ENCODE peak calls at places on chromosomes 13 and 19, in ten cellular contexts. One of them, this sample, is unnamed.

GRCh38 chr19:24069907-24070657 is 16.9 kb upstream of the ZNF254 start:
- DNase-seq in CD8-positive, alpha-beta memory T cell: no peak
- DNase-seq in psoas muscle: no peak
- DNase-seq in hepatocyte: no peak
- DNase-seq in substantia nigra: no peak
- DNase-seq in HCT116: no peak
- DNase-seq in tibial nerve: no peak
- DNase-seq in body of pancreas: no peak
- DNase-seq in fibroblast of lung: peak
- DNase-seq in mammary epithelial cell: peak
- DNase-seq in this sample: no peak

GRCh38 chr13:109968876-109969577 is 182.6 kb upstream of the IRS2 start:
- DNase-seq in CD8-positive, alpha-beta memory T cell: no peak
- DNase-seq in psoas muscle: no peak
- DNase-seq in hepatocyte: no peak
- DNase-seq in substantia nigra: no peak
- DNase-seq in HCT116: no peak
- DNase-seq in tibial nerve: no peak
- DNase-seq in body of pancreas: no peak
- DNase-seq in fibroblast of lung: no peak
- DNase-seq in mammary epithelial cell: no peak
- DNase-seq in this sample: no peak

GRCh38 chr19:1445932-1446712 is 3.8 kb upstream of the APC2 start:
- DNase-seq in CD8-positive, alpha-beta memory T cell: no peak
- DNase-seq in psoas muscle: no peak
- DNase-seq in hepatocyte: peak
- DNase-seq in substantia nigra: peak
- DNase-seq in HCT116: no peak
- DNase-seq in tibial nerve: no peak
- DNase-seq in body of pancreas: no peak
- DNase-seq in fibroblast of lung: no peak
- DNase-seq in mammary epithelial cell: no peak
- DNase-seq in this sample: no peak

GRCh38 chr19:17582613-17583012 is 27.2 kb downstream of the COLGALT1 start:
- DNase-seq in CD8-positive, alpha-beta memory T cell: no peak
- DNase-seq in psoas muscle: no peak
- DNase-seq in hepatocyte: no peak
- DNase-seq in substantia nigra: no peak
- DNase-seq in HCT116: no peak
- DNase-seq in tibial nerve: no peak
- DNase-seq in body of pancreas: no peak
- DNase-seq in fibroblast of lung: no peak
- DNase-seq in mammary epithelial cell: no peak
- DNase-seq in this sample: no peak

GRCh38 chr13:40130871-40131636 is 475.6 kb downstream of the COG6 start:
- DNase-seq in CD8-positive, alpha-beta memory T cell: no peak
- DNase-seq in psoas muscle: no peak
- DNase-seq in hepatocyte: peak
- DNase-seq in substantia nigra: no peak
- DNase-seq in HCT116: peak
- DNase-seq in tibial nerve: no peak
- DNase-seq in body of pancreas: no peak
- DNase-seq in fibroblast of lung: peak
- DNase-seq in mammary epithelial cell: peak
- DNase-seq in this sample: peak

GRCh38 chr13:30191491-30192100 is 115.8 kb downstream of the KATNAL1 start:
- DNase-seq in CD8-positive, alpha-beta memory T cell: no peak
- DNase-seq in psoas muscle: no peak
- DNase-seq in hepatocyte: peak
- DNase-seq in substantia nigra: no peak
- DNase-seq in HCT116: no peak
- DNase-seq in tibial nerve: no peak
- DNase-seq in body of pancreas: no peak
- DNase-seq in fibroblast of lung: peak
- DNase-seq in mammary epithelial cell: peak
- DNase-seq in this sample: no peak

GRCh38 chr19:56294557-56294956 is 20.1 kb downstream of the ZSCAN5A start:
- DNase-seq in CD8-positive, alpha-beta memory T cell: no peak
- DNase-seq in psoas muscle: no peak
- DNase-seq in hepatocyte: no peak
- DNase-seq in substantia nigra: no peak
- DNase-seq in HCT116: no peak
- DNase-seq in tibial nerve: no peak
- DNase-seq in body of pancreas: no peak
- DNase-seq in fibroblast of lung: peak
- DNase-seq in mammary epithelial cell: peak
- DNase-seq in this sample: no peak

GRCh38 chr13:107124129-107124718 is 556.3 kb upstream of the ARGLU1 start:
- DNase-seq in CD8-positive, alpha-beta memory T cell: no peak
- DNase-seq in psoas muscle: no peak
- DNase-seq in hepatocyte: peak
- DNase-seq in substantia nigra: no peak
- DNase-seq in HCT116: no peak
- DNase-seq in tibial nerve: no peak
- DNase-seq in body of pancreas: no peak
- DNase-seq in fibroblast of lung: peak
- DNase-seq in mammary epithelial cell: no peak
- DNase-seq in this sample: no peak

DNA sequence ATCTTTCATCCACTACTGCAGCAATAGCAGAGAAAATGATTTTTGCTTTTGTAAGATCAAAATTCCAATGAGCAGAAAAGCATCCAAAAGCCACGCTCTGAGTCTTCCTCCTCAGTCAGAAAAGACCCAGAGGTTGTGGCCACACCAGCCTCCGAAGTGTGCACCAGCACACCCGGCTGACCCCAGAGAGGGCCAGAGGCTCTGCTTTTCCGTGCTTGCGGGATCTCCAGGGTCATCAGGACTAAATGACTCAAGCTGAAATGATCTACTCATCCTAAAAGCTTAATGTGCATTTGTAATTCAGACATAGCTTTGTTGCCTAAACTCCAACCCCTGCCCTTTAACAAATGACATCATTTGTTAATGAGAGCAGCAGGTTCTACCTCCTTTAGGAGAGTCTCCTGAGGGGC is 16.5 kb downstream of the RXFP2 start:
- DNase-seq in CD8-positive, alpha-beta memory T cell: no peak
- DNase-seq in psoas muscle: no peak
- DNase-seq in hepatocyte: no peak
- DNase-seq in substantia nigra: no peak
- DNase-seq in HCT116: no peak
- DNase-seq in tibial nerve: no peak
- DNase-seq in body of pancreas: no peak
- DNase-seq in fibroblast of lung: peak
- DNase-seq in mammary epithelial cell: no peak
- DNase-seq in this sample: no peak
- H3K27ac ChIP-seq in CD8-positive, alpha-beta memory T cell: no peak
- H3K27ac ChIP-seq in psoas muscle: no peak
- H3K27ac ChIP-seq in hepatocyte: no peak
- H3K27ac ChIP-seq in substantia nigra: no peak
- H3K27ac ChIP-seq in HCT116: no peak
- H3K27ac ChIP-seq in tibial nerve: no peak
- H3K27ac ChIP-seq in body of pancreas: no peak
- H3K27ac ChIP-seq in fibroblast of lung: peak
- H3K27ac ChIP-seq in mammary epithelial cell: no peak
- H3K27ac ChIP-seq in this sample: no peak

DNA sequence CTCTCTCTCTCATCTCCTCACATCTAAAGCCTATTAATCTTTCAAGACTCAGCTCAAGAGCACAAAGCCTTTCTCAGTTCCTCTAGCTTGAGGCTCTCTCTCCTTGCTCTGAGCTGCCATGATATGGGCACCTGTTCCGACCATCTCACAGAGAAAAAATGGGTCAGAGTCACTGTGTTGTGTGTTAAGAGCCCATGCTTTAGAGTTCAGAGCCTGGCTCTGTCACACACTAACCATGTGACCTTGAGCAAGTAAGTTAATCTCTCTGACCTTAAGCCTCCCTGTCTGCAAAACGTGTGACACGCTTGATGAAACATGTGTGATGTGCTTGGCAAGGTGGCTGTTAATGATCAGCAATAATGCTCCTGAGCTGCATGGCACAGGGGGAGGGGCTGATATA is 245.2 kb downstream of the DLEU7 start:
- DNase-seq in CD8-positive, alpha-beta memory T cell: no peak
- DNase-seq in psoas muscle: no peak
- DNase-seq in hepatocyte: no peak
- DNase-seq in substantia nigra: no peak
- DNase-seq in HCT116: no peak
- DNase-seq in tibial nerve: no peak
- DNase-seq in body of pancreas: no peak
- DNase-seq in fibroblast of lung: no peak
- DNase-seq in mammary epithelial cell: no peak
- DNase-seq in this sample: no peak
- H3K27ac ChIP-seq in CD8-positive, alpha-beta memory T cell: no peak
- H3K27ac ChIP-seq in psoas muscle: no peak
- H3K27ac ChIP-seq in hepatocyte: no peak
- H3K27ac ChIP-seq in substantia nigra: no peak
- H3K27ac ChIP-seq in HCT116: no peak
- H3K27ac ChIP-seq in tibial nerve: no peak
- H3K27ac ChIP-seq in body of pancreas: no peak
- H3K27ac ChIP-seq in fibroblast of lung: no peak
- H3K27ac ChIP-seq in mammary epithelial cell: no peak
- H3K27ac ChIP-seq in this sample: no peak

GRCh38 chr13:21008026-21008425 is 53.4 kb downstream of the LATS2 start:
- DNase-seq in CD8-positive, alpha-beta memory T cell: no peak
- DNase-seq in psoas muscle: no peak
- DNase-seq in hepatocyte: no peak
- DNase-seq in substantia nigra: no peak
- DNase-seq in HCT116: no peak
- DNase-seq in tibial nerve: no peak
- DNase-seq in body of pancreas: no peak
- DNase-seq in fibroblast of lung: no peak
- DNase-seq in mammary epithelial cell: no peak
- DNase-seq in this sample: no peak

GRCh38 chr13:21005193-21005592 is 56.2 kb downstream of the LATS2 start:
- DNase-seq in CD8-positive, alpha-beta memory T cell: no peak
- DNase-seq in psoas muscle: no peak
- DNase-seq in hepatocyte: no peak
- DNase-seq in substantia nigra: no peak
- DNase-seq in HCT116: no peak
- DNase-seq in tibial nerve: no peak
- DNase-seq in body of pancreas: no peak
- DNase-seq in fibroblast of lung: no peak
- DNase-seq in mammary epithelial cell: no peak
- DNase-seq in this sample: no peak

GRCh38 chr13:21010621-21011020 is 50.8 kb downstream of the LATS2 start:
- DNase-seq in CD8-positive, alpha-beta memory T cell: no peak
- DNase-seq in psoas muscle: no peak
- DNase-seq in hepatocyte: no peak
- DNase-seq in substantia nigra: no peak
- DNase-seq in HCT116: no peak
- DNase-seq in tibial nerve: no peak
- DNase-seq in body of pancreas: no peak
- DNase-seq in fibroblast of lung: peak
- DNase-seq in mammary epithelial cell: no peak
- DNase-seq in this sample: no peak

GRCh38 chr13:21009036-21009435 is 52.4 kb downstream of the LATS2 start:
- DNase-seq in CD8-positive, alpha-beta memory T cell: no peak
- DNase-seq in psoas muscle: no peak
- DNase-seq in hepatocyte: no peak
- DNase-seq in substantia nigra: no peak
- DNase-seq in HCT116: no peak
- DNase-seq in tibial nerve: no peak
- DNase-seq in body of pancreas: no peak
- DNase-seq in fibroblast of lung: no peak
- DNase-seq in mammary epithelial cell: no peak
- DNase-seq in this sample: no peak

DNA sequence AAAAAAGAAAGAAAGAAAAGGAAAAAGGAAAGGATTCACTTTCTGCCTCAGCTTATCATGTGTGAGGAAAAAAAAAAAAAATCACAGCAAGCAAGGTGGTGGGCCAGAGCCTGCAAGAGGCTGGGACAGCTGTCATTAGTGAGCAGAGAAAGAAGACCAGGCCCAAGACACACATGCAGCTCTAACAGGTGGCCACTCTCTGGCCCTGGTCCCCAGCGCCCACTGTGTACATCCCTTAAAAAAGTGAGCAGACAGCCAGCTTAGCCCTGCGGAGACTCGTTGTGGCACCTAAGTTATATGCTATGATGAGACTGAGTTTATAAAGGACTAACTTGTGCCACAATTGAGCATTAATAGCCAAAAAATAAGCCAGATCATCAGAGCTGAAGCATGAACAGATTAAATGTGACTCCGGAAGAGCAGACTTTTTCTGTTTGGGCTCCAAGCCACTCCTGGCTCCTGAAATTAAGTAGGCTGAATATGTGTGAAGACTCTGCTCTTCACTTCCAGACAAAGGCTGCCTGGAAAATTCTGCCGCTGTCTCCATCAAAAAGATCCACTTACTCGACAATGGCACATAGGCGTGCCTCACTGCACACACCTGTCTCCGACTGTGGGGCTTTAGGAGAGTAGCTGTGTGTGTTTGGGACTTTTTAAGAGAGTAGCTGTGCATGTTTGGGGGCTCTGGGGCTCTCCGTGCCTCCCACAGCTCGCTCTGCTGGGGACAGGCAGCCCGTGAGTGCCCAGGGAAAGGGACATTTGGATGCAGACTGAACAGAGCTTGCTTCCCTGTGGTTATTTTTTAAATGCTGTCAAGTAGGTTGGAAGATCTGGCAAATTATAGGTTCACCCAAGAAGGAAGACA is 55.0 kb downstream of the LATS2 start:
- DNase-seq in CD8-positive, alpha-beta memory T cell: no peak
- DNase-seq in psoas muscle: no peak
- DNase-seq in hepatocyte: no peak
- DNase-seq in substantia nigra: no peak
- DNase-seq in HCT116: no peak
- DNase-seq in tibial nerve: no peak
- DNase-seq in body of pancreas: no peak
- DNase-seq in fibroblast of lung: no peak
- DNase-seq in mammary epithelial cell: no peak
- DNase-seq in this sample: no peak
- H3K27ac ChIP-seq in CD8-positive, alpha-beta memory T cell: no peak
- H3K27ac ChIP-seq in psoas muscle: peak
- H3K27ac ChIP-seq in hepatocyte: no peak
- H3K27ac ChIP-seq in substantia nigra: no peak
- H3K27ac ChIP-seq in HCT116: no peak
- H3K27ac ChIP-seq in tibial nerve: no peak
- H3K27ac ChIP-seq in body of pancreas: no peak
- H3K27ac ChIP-seq in fibroblast of lung: no peak
- H3K27ac ChIP-seq in mammary epithelial cell: no peak
- H3K27ac ChIP-seq in this sample: peak

GRCh38 chr19:58394821-58395219 is 636 bp upstream of the RNF225 start:
- DNase-seq in CD8-positive, alpha-beta memory T cell: no peak
- DNase-seq in psoas muscle: no peak
- DNase-seq in hepatocyte: no peak
- DNase-seq in substantia nigra: no peak
- DNase-seq in HCT116: no peak
- DNase-seq in tibial nerve: no peak
- DNase-seq in body of pancreas: no peak
- DNase-seq in fibroblast of lung: no peak
- DNase-seq in mammary epithelial cell: no peak
- DNase-seq in this sample: no peak

GRCh38 chr19:58395979-58396627 is 647 bp downstream of the RNF225 start:
- DNase-seq in CD8-positive, alpha-beta memory T cell: no peak
- DNase-seq in psoas muscle: no peak
- DNase-seq in hepatocyte: peak
- DNase-seq in substantia nigra: no peak
- DNase-seq in HCT116: no peak
- DNase-seq in tibial nerve: no peak
- DNase-seq in body of pancreas: no peak
- DNase-seq in fibroblast of lung: no peak
- DNase-seq in mammary epithelial cell: no peak
- DNase-seq in this sample: no peak

GRCh38 chr19:58393725-58394033 is 1.8 kb upstream of the RNF225 start:
- DNase-seq in CD8-positive, alpha-beta memory T cell: no peak
- DNase-seq in psoas muscle: no peak
- DNase-seq in hepatocyte: no peak
- DNase-seq in substantia nigra: no peak
- DNase-seq in HCT116: no peak
- DNase-seq in tibial nerve: no peak
- DNase-seq in body of pancreas: no peak
- DNase-seq in fibroblast of lung: no peak
- DNase-seq in mammary epithelial cell: no peak
- DNase-seq in this sample: no peak

GRCh38 chr19:58396691-58397532 is 1.5 kb downstream of the RNF225 start:
- DNase-seq in CD8-positive, alpha-beta memory T cell: no peak
- DNase-seq in psoas muscle: no peak
- DNase-seq in hepatocyte: no peak
- DNase-seq in substantia nigra: no peak
- DNase-seq in HCT116: no peak
- DNase-seq in tibial nerve: no peak
- DNase-seq in body of pancreas: no peak
- DNase-seq in fibroblast of lung: no peak
- DNase-seq in mammary epithelial cell: no peak
- DNase-seq in this sample: no peak

DNA sequence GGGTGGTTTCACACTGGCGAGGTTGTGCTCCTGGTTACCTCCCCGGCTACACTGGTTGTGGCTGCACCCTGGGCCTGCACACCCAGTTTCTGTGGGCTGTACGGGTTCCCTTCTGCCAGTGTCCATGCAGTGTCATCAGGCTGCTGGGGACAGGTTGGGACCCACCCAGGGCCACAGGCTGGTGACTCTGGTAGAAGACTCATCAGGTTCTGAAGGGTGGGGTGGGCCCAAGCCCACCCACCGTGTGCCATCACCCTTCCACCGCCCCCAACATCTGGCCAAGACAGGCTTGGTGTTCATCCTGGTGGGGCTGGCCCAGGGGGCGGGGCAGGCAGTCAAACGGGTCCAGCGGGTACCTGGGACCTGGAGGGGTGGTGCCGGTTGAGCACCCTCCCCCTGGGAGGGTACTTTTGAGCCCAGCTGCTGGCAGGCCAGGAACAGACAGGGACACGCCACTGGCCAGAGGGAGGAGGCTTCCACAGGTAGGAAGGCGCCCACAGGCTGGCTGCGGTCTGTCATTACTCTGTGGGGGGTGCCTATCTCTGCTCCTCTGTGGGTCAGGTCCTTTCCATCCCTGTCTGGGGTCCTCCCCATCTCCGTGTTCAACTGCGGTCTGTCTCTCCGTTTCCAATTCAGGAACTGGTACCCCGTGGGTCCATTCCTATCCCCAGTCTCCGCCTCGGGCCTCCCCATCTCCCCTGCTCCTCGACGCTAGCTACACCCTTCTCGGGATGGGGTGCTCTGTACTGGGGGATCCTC is at the start of gene RNF225:
- DNase-seq in CD8-positive, alpha-beta memory T cell: no peak
- DNase-seq in psoas muscle: no peak
- DNase-seq in hepatocyte: peak
- DNase-seq in substantia nigra: no peak
- DNase-seq in HCT116: no peak
- DNase-seq in tibial nerve: no peak
- DNase-seq in body of pancreas: peak
- DNase-seq in fibroblast of lung: no peak
- DNase-seq in mammary epithelial cell: peak
- DNase-seq in this sample: peak
- H3K27ac ChIP-seq in CD8-positive, alpha-beta memory T cell: no peak
- H3K27ac ChIP-seq in psoas muscle: no peak
- H3K27ac ChIP-seq in hepatocyte: no peak
- H3K27ac ChIP-seq in substantia nigra: no peak
- H3K27ac ChIP-seq in HCT116: peak
- H3K27ac ChIP-seq in tibial nerve: no peak
- H3K27ac ChIP-seq in body of pancreas: no peak
- H3K27ac ChIP-seq in fibroblast of lung: no peak
- H3K27ac ChIP-seq in mammary epithelial cell: no peak
- H3K27ac ChIP-seq in this sample: no peak

This sample was measured in transverse colon.